ENCODE peak calls at places on chromosomes 7 and 10, in six cellular contexts. L is Calu3, Y is brain microvascular endothelial cell, Q is fibroblast of pulmonary artery, N is progenitor cell of endocrine pancreas, H is cardiac muscle cell. C is an unnamed sample.

GRCh38 chr7:587769-588168 is 68.1 kb upstream of the PDGFA start:
- DNase-seq in L (no peak), Y (no peak), Q (peak; percentile 42), N (no peak), H (peak; percentile 59), C (no peak)

GRCh38 chr7:73623798-73624668 is at the start of gene MLXIPL:
- DNase-seq in Y (peak; percentile 37), H (peak; percentile 53), L (peak; percentile 85), Q (peak; percentile 26), N (peak; percentile 83), C (peak; percentile 93)

GRCh38 chr7:112546723-112547513 is 66.1 kb downstream of the LSMEM1 start:
- DNase-seq in H (peak; percentile 8), N (no peak), Y (no peak), L (no peak), Q (peak; percentile 10), C (no peak)

GRCh38 chr7:147012670-147013069 is 896.1 kb downstream of the CNTNAP2 start:
- DNase-seq in Q (no peak), N (no peak), L (no peak), H (no peak), Y (no peak), C (no peak)

GRCh38 chr7:134432296-134433152 is 26.4 kb downstream of the AKR1B1 start:
- DNase-seq in N (peak; percentile 57), Q (peak; percentile 94), L (peak; percentile 84), Y (peak; percentile 89), H (peak; percentile 95), C (peak; percentile 74)

GRCh38 chr10:44383749-44384600 is 922 bp downstream of the CXCL12 start:
- DNase-seq in N (no peak), Y (peak; percentile 9), L (no peak), H (peak; percentile 56), Q (peak; percentile 56), C (peak; percentile 57)

GRCh38 chr7:108278281-108278680 is 148.1 kb upstream of the LAMB4 start:
- DNase-seq in L (no peak), Q (no peak), Y (no peak), H (no peak), N (no peak), C (no peak)

GRCh38 chr10:62046522-62047239 is 145.2 kb downstream of the ARID5B start:
- DNase-seq in N (no peak), Y (peak; percentile 63), Q (peak; percentile 90), H (peak; percentile 95), L (no peak), C (peak; percentile 33)

GRCh38 chr10:99233000-99233679 is 2.5 kb downstream of the HPSE2 start:
- DNase-seq in Y (no peak), Q (no peak), N (no peak), L (no peak), H (no peak), C (peak; percentile 5)

GRCh38 chr7:69696686-69697685 is 98.7 kb downstream of the AUTS2 start:
- DNase-seq in Y (no peak), Q (no peak), N (no peak), L (no peak), H (no peak), C (no peak)

GRCh38 chr7:26117142-26117807 is 34.7 kb upstream of the NFE2L3 start:
- DNase-seq in N (no peak), H (no peak), Q (no peak), L (no peak), Y (no peak), C (no peak)

GRCh38 chr10:75023074-75023473 is 88.4 kb upstream of the SAMD8 start:
- DNase-seq in H (no peak), Q (no peak), L (no peak), N (no peak), Y (no peak), C (no peak)

GRCh38 chr7:76340617-76341131 is 18.1 kb downstream of the YWHAG start:
- DNase-seq in L (no peak), Y (no peak), H (peak; percentile 82), N (no peak), Q (peak; percentile 84), C (no peak)

GRCh38 chr7:142443614-142444013 is 185.8 kb upstream of the PRSS58 start:
- DNase-seq in H (peak; percentile 11), Q (peak; percentile 11), Y (no peak), L (no peak), N (no peak), C (no peak)

GRCh38 chr7:105654994-105655900 is 74.0 kb upstream of the EFCAB10 start:
- DNase-seq in L (no peak), H (peak; percentile 91), N (no peak), Y (no peak), Q (peak; percentile 74), C (peak; percentile 66)

GRCh38 chr7:1288996-1289551 is 56.4 kb downstream of the UNCX start:
- DNase-seq in N (no peak), Y (no peak), H (no peak), L (no peak), Q (no peak), C (no peak)

GRCh38 chr10:96465599-96465998 is 48.1 kb downstream of the TLL2 start:
- DNase-seq in N (no peak), Y (no peak), H (no peak), Q (no peak), L (no peak), C (no peak)

GRCh38 chr7:36390199-36391090 is 783 bp downstream of the ANLN start:
- DNase-seq in H (peak; percentile 88), L (peak; percentile 98), Q (peak; percentile 82), Y (peak; percentile 87), N (peak; percentile 75), C (peak; percentile 85)

GRCh38 chr10:89481662-89482061 is 53.7 kb downstream of the SLC16A12 start:
- DNase-seq in Q (peak; percentile 98), N (no peak), H (peak; percentile 96), Y (peak; percentile 77), L (no peak), C (no peak)

GRCh38 chr10:100560248-100560647 is 24.5 kb downstream of the HIF1AN start:
- DNase-seq in Q (no peak), L (no peak), Y (no peak), N (no peak), H (no peak), C (no peak)

GRCh38 chr7:98613601-98614425 is 3.3 kb upstream of the NPTX2 start:
- DNase-seq in L (peak; percentile 5), N (peak; percentile 54), Y (peak; percentile 12), H (peak; percentile 40), Q (peak; percentile 43), C (peak; percentile 72)

GRCh38 chr10:3265081-3265480 is 92.5 kb upstream of the PITRM1 start:
- DNase-seq in Y (peak; percentile 43), L (peak; percentile 39), N (no peak), H (no peak), Q (no peak), C (no peak)

GRCh38 chr7:149229526-149229925 is 9.9 kb upstream of the ZNF212 start:
- DNase-seq in H (no peak), L (no peak), Y (no peak), Q (no peak), N (no peak), C (no peak)

GRCh38 chr10:2972216-2972615 is 95.1 kb upstream of the PFKP start:
- DNase-seq in Y (no peak), Q (no peak), N (no peak), L (no peak), H (no peak), C (peak; percentile 33)

GRCh38 chr10:78664929-78665525 is 403.7 kb upstream of the ZMIZ1 start:
- DNase-seq in N (no peak), L (peak; percentile 34), Q (peak; percentile 66), H (peak; percentile 51), Y (peak; percentile 27), C (no peak)
- TF ChIP-seq CTCF in N (peak; percentile 54), L (peak; percentile 45), Q (peak; percentile 61), H (peak; percentile 57), Y (peak; percentile 55), C (peak; percentile 40)

GRCh38 chr7:42645906-42646305 is 266.0 kb downstream of the C7orf25 start:
- DNase-seq in Q (peak; percentile 53), Y (no peak), L (no peak), N (no peak), H (peak; percentile 17), C (no peak)
- TF ChIP-seq CTCF in Q (no peak), Y (no peak), L (no peak), N (no peak), H (no peak), C (no peak)

DNA sequence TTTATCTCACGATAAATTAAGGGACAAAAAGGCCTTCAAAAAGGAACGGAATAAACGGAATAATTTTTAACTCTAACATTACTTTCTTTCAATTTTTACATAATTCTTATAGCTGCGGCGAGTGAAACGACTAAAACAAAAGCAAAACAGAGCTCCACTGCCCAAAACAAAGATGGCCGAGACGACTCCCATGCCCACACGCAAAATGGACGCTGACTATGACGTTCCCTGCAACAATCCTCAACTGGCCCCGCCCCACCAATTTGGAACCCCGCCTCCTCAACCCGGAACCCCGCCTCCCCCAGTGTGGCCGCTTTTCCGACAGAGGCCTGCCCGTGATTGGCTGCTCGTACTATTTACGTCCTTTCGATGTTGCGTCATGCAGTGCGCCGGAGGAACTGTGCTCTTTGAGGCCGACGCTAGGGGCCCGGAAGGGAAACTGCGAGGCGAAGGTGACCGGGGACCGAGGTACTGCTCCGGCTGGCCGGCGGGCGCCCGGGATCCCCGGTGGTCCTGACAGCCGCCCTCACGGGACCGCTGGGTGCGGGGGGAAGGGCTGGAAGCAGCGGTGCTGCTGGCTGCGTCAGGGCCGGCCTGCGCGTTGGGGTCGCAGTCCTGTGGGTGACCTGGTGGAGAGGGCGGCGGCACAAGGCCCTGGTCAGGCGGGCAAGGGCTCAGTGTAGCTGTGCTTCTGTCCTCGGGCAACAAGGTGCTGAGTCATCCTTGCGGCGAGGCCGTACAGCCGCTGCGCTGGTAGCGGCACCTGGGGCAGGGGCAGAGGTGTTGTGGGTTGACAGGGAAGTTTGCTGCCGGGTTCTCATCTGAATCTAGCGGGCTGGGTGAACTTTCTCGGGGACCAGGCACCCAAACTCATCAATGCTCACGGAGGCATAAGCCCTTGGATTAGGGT is at the start of gene GHITM:
- DNase-seq in Q (peak; percentile 99), N (peak; percentile 98), L (peak; percentile 96), Y (peak; percentile 99), H (peak; percentile 99), C (peak; percentile 99)
- TF ChIP-seq CTCF in Q (peak; percentile 24), N (peak; percentile 57), L (peak; percentile 27), Y (peak; percentile 61), H (peak; percentile 37), C (no peak)

GRCh38 chr7:28276303-28276702 is 95.7 kb upstream of the JAZF1 start:
- DNase-seq in H (peak; percentile 28), L (no peak), Y (no peak), N (no peak), Q (no peak), C (no peak)

GRCh38 chr7:28269700-28270361 is 89.2 kb upstream of the JAZF1 start:
- DNase-seq in N (no peak), Y (no peak), L (no peak), H (no peak), Q (no peak), C (no peak)

GRCh38 chr7:28270536-28270935 is 89.9 kb upstream of the JAZF1 start:
- DNase-seq in H (no peak), N (no peak), Q (no peak), Y (no peak), L (no peak), C (no peak)

GRCh38 chr7:28277364-28277763 is 96.8 kb upstream of the JAZF1 start:
- DNase-seq in L (no peak), Y (no peak), H (no peak), Q (no peak), N (no peak), C (no peak)

DNA sequence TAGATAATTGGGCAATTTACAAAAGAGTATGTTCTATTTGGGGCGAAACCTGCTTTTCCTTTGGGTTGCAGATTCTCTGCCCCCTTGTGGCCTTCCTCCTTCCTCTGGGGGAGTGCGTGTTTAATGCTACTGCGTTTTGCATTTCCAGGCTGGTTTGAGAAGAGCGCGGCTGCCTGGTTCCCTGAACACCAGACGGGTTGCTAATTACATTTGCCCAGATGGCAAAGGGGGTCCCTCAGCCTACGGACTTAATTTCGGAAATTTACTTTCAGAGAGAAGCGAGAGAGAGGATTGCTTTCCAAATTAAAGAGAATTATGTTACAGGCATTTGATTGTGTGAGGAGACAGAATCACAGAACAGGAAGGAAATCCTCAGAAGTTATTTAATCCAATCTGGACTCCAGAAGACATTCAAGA is 91.9 kb upstream of the JAZF1 start:
- DNase-seq in H (peak; percentile 71), Q (peak; percentile 65), Y (peak; percentile 47), N (no peak), L (peak; percentile 24), C (peak; percentile 48)
- TF ChIP-seq CTCF in H (peak; percentile 81), Q (peak; percentile 86), Y (peak; percentile 91), N (peak; percentile 67), L (peak; percentile 44), C (peak; percentile 67)

C was measured in nephron progenitor cell.